ENCODE peak calls at places on chromosome 13, in six cellular contexts. F, T, Q, Z, Y and N are unnamed samples.
A peak's percentile ranks its signal among the peaks of the same experiment; 100 is the strongest.

GRCh38 chr13:99988469-99989375 is 7.1 kb downstream of the ZIC2 start:
- DNase-seq in F (no peak), T (no peak), Q (no peak), Z (no peak), Y (no peak), N (no peak)

GRCh38 chr13:36030670-36031331 is 100.4 kb downstream of the DCLK1 start:
- DNase-seq in F (no peak), T (no peak), Q (peak; percentile 97), Z (no peak), Y (no peak), N (no peak)

GRCh38 chr13:105311094-105311493 is 1224.4 kb downstream of the EFNB2 start:
- DNase-seq in F (no peak), T (no peak), Q (no peak), Z (no peak), Y (no peak), N (no peak)

GRCh38 chr13:113557013-113557412 is 27.5 kb upstream of the TFDP1 start:
- DNase-seq in F (no peak), T (no peak), Q (no peak), Z (no peak), Y (no peak), N (no peak)

GRCh38 chr13:37640499-37640898 is 41.9 kb upstream of the POSTN start:
- DNase-seq in F (no peak), T (no peak), Q (peak; percentile 91), Z (no peak), Y (no peak), N (no peak)

GRCh38 chr13:56457535-56458200 is 683.0 kb upstream of the PRR20A start:
- DNase-seq in F (no peak), T (no peak), Q (no peak), Z (no peak), Y (no peak), N (no peak)

GRCh38 chr13:113804703-113805430 is 45.8 kb downstream of the TMEM255B start:
- DNase-seq in F (no peak), T (no peak), Q (no peak), Z (no peak), Y (no peak), N (no peak)

GRCh38 chr13:67100723-67101122 is 129.4 kb downstream of the PCDH9 start:
- DNase-seq in F (no peak), T (no peak), Q (peak; percentile 17), Z (no peak), Y (no peak), N (no peak)

GRCh38 chr13:111490611-111491010 is 170.2 kb downstream of the TEX29 start:
- DNase-seq in F (no peak), T (no peak), Q (no peak), Z (no peak), Y (no peak), N (no peak)

GRCh38 chr13:26305676-26306075 is 51.7 kb downstream of the CDK8 start:
- DNase-seq in F (no peak), T (no peak), Q (no peak), Z (no peak), Y (no peak), N (no peak)

GRCh38 chr13:97978661-97979450 is 25.4 kb downstream of the IPO5 start:
- DNase-seq in F (no peak), T (no peak), Q (peak; percentile 32), Z (no peak), Y (no peak), N (no peak)

GRCh38 chr13:100668408-100668807 is 6.2 kb downstream of the TMTC4 start:
- DNase-seq in F (no peak), T (no peak), Q (peak; percentile 92), Z (no peak), Y (no peak), N (no peak)

GRCh38 chr13:20001351-20001750 is 42.8 kb downstream of the ZMYM2 start:
- DNase-seq in F (no peak), T (no peak), Q (peak; percentile 19), Z (no peak), Y (no peak), N (no peak)

GRCh38 chr13:40772765-40773473 is 1.9 kb upstream of the MRPS31 start:
- DNase-seq in F (no peak), T (no peak), Q (no peak), Z (no peak), Y (no peak), N (no peak)

GRCh38 chr13:20526664-20527063 is 1.0 kb upstream of the CRYL1 start:
- DNase-seq in F (no peak), T (no peak), Q (peak; percentile 36), Z (no peak), Y (no peak), N (no peak)

GRCh38 chr13:110027470-110028240 is 241.3 kb upstream of the IRS2 start:
- DNase-seq in F (no peak), T (no peak), Q (no peak), Z (no peak), Y (no peak), N (no peak)

GRCh38 chr13:20230913-20231838 is 943 bp downstream of the GJB6 start:
- DNase-seq in F (no peak), T (no peak), Q (no peak), Z (no peak), Y (no peak), N (no peak)

GRCh38 chr13:77868717-77869116 is 49.9 kb downstream of the EDNRB start:
- DNase-seq in F (no peak), T (no peak), Q (peak; percentile 50), Z (no peak), Y (no peak), N (no peak)

GRCh38 chr13:39603424-39603947 is 493 bp upstream of the LHFPL6 start:
- DNase-seq in F (peak; percentile 43), T (no peak), Q (peak; percentile 29), Z (no peak), Y (no peak), N (no peak)

GRCh38 chr13:45086484-45086883 is 33.8 kb upstream of the GTF2F2 start:
- DNase-seq in F (no peak), T (no peak), Q (no peak), Z (no peak), Y (no peak), N (no peak)

GRCh38 chr13:24063281-24063851 is 97.2 kb upstream of the SPATA13 start:
- DNase-seq in F (peak; percentile 56), T (no peak), Q (peak; percentile 84), Z (no peak), Y (no peak), N (no peak)